ENCODE peak calls at places on chromosomes 6 and 20, in four cellular contexts. L is IMR-90, U is mesendoderm, Y is neuronal stem cell. J is an unnamed sample.

GRCh38 chr6:61134028-61134427 is 1152.0 kb downstream of the KHDRBS2 start:
- DNase-seq in L (no peak), U (no peak), Y (no peak), J (no peak)

GRCh38 chr6:118645395-118645794 is 6.0 kb downstream of the CEP85L start:
- DNase-seq in L (no peak), U (no peak), Y (no peak), J (peak; percentile 26)

GRCh38 chr6:107418118-107418517 is 41.2 kb downstream of the PDSS2 start:
- DNase-seq in L (peak; percentile 10), U (peak; percentile 78), Y (no peak), J (peak; percentile 13)

GRCh38 chr6:122726649-122727048 is 52.9 kb upstream of the FABP7 start:
- DNase-seq in L (peak; percentile 37), U (peak; percentile 68), Y (no peak), J (peak; percentile 33)

GRCh38 chr6:151656392-151656791 is 151.1 kb upstream of the ESR1 start:
- DNase-seq in L (no peak), U (no peak), Y (no peak), J (no peak)

GRCh38 chr6:1526689-1527088 is 83.0 kb upstream of the FOXC1 start:
- DNase-seq in L (no peak), U (no peak), Y (no peak), J (no peak)

GRCh38 chr6:166591961-166592520 is 5.6 kb upstream of the RAMACL start:
- DNase-seq in L (peak; percentile 32), U (no peak), Y (no peak), J (peak; percentile 63)

GRCh38 chr20:63095718-63096654 is 89.2 kb upstream of the BHLHE23 start:
- DNase-seq in L (no peak), U (no peak), Y (no peak), J (no peak)

DNA sequence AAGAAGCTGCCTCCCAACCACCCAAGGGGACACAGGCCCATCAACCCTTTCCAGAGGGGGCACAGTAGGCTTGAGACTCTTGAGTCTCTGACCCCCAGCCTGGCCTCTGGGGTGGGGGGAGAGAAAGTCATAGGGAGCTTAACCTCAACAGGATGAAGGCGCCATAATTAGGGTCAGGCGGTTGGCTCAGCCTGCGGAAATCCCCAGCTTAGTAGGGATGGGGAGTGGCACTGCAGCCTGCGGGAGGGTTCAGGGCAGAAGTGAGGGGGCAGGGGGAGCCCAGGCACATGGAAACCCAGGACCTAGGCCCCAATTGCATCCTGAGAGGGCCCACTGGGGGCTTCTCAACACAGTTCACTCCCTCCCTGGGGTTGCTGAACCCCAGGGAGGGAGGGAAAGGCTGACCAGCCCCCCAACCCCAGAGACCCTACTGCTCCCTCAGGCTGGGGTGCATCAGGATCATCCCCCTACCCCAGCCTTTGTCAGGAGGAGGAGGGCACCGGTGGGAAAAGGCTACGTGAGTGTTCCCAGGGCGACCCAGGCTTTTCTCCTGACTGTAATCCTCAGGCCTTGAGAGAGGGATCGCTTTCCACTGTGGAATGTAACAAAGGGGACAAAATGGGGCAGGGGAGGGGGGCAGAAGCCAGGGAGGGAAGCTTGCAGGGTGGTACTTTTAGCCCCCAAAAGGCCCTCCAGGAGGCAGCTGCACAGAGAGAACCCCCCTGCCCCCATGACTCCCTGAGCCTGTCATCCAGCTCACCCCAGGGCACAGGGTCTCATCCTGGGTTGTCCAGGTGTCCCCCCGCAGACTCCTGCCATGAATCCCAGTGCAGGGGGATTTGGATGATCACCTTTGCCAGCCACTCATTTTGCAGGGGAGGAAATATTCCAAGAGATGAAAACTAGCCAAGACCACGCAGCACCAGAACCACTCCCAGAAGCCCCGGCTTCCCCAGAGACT is 46.4 kb downstream of the MRPL14 start:
- DNase-seq in L (no peak), U (no peak), Y (no peak), J (no peak)
- H3K9ac ChIP-seq in L (no peak overlapping the region), U (no peak overlapping the region), Y (no peak overlapping the region), J (no peak overlapping the region)

GRCh38 chr20:32206383-32207210 is 946 bp downstream of the PLAGL2 start:
- DNase-seq in L (no peak), U (no peak), Y (no peak), J (no peak)
- H3K4ac ChIP-seq in L (peak overlapping the region; percentile 84), U (peak overlapping the region; percentile 89), Y (no peak overlapping the region), J (peak overlapping the region; percentile 84)

GRCh38 chr6:132611616-132612015 is 12.5 kb downstream of the TAAR2 start:
- DNase-seq in L (no peak), U (no peak), Y (no peak), J (no peak)

GRCh38 chr6:132607544-132608233 is 16.4 kb downstream of the TAAR2 start:
- DNase-seq in L (no peak), U (no peak), Y (no peak), J (no peak)

GRCh38 chr6:132614554-132614953 is 9.5 kb downstream of the TAAR2 start:
- DNase-seq in L (no peak), U (no peak), Y (no peak), J (no peak)

GRCh38 chr6:132612449-132613116 is 11.5 kb downstream of the TAAR2 start:
- DNase-seq in L (no peak), U (no peak), Y (no peak), J (no peak)
- H3K9ac ChIP-seq in L (no peak overlapping the region), U (no peak overlapping the region), Y (no peak overlapping the region), J (no peak overlapping the region)

GRCh38 chr6:143750945-143751344 is 73.2 kb downstream of the PHACTR2 start:
- DNase-seq in L (no peak), U (no peak), Y (no peak), J (no peak)

GRCh38 chr6:143745160-143746133 is 67.7 kb downstream of the PHACTR2 start:
- DNase-seq in L (peak; percentile 76), U (peak; percentile 96), Y (peak; percentile 40), J (peak; percentile 73)

GRCh38 chr6:143744593-143745151 is 66.9 kb downstream of the PHACTR2 start:
- DNase-seq in L (peak; percentile 18), U (peak; percentile 37), Y (no peak), J (peak; percentile 44)

GRCh38 chr6:143746202-143747119 is 68.7 kb downstream of the PHACTR2 start:
- DNase-seq in L (no peak), U (peak; percentile 47), Y (no peak), J (no peak)

DNA sequence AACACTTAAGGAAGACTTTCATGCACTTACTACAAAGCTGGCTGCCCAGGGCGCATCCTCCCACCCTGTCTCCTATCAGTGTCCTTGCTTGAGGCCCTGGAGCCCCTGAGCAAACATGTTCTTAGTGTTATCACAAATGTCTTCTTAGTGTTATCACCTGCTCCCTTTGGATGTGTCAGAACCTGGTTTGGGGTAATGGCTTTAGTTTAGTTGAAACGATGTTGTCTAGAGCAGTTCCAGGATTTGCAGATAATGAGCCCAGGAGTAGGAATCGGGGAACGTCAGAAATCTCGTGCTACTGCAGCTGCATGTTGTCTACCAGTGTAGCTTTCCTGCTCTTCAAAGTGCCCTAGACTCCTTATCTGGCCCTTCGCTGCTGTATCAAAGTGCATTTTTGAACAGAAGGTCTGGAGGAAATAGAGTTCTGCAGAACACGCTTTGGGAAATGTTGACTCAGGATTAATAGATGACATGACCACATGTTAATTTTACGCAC is 69.6 kb downstream of the PHACTR2 start:
- DNase-seq in L (no peak), U (peak; percentile 92), Y (no peak), J (no peak)
- H3K4ac ChIP-seq in L (peak overlapping the region; percentile 30), U (no peak overlapping the region), Y (no peak overlapping the region), J (no peak overlapping the region)

GRCh38 chr6:29759457-29759856 is 36.2 kb downstream of the HLA-F start:
- DNase-seq in L (no peak), U (peak; percentile 90), Y (no peak), J (no peak)

GRCh38 chr6:29762051-29762450 is 38.8 kb downstream of the HLA-F start:
- DNase-seq in L (no peak), U (no peak), Y (no peak), J (no peak)

GRCh38 chr6:29758761-29759160 is 35.5 kb downstream of the HLA-F start:
- DNase-seq in L (no peak), U (no peak), Y (no peak), J (no peak)

GRCh38 chr6:29762781-29763214 is 39.6 kb downstream of the HLA-F start:
- DNase-seq in L (no peak), U (no peak), Y (no peak), J (no peak)

GRCh38 chr6:29760328-29760727 is 37.1 kb downstream of the HLA-F start:
- DNase-seq in L (no peak), U (peak; percentile 47), Y (no peak), J (no peak)
- H3K9ac ChIP-seq in L (no peak overlapping the region), U (no peak overlapping the region), Y (no peak overlapping the region), J (no peak overlapping the region)

GRCh38 chr6:134216304-134217029 is 101.4 kb downstream of the SGK1 start:
- DNase-seq in L (no peak), U (no peak), Y (no peak), J (no peak)
- H3K4ac ChIP-seq in L (peak overlapping the region; percentile 83), U (no peak overlapping the region), Y (no peak overlapping the region), J (no peak overlapping the region)

GRCh38 chr6:75206338-75207210 is 721 bp upstream of the COL12A1 start:
- DNase-seq in L (no peak), U (peak; percentile 33), Y (peak; percentile 12), J (peak; percentile 84)
- H3K9ac ChIP-seq in L (peak overlapping the region; percentile 74), U (peak overlapping the region; percentile 5), Y (peak overlapping the region; percentile 33), J (peak overlapping the region; percentile 95)

GRCh38 chr20:1388253-1388652 is 4.6 kb downstream of the FKBP1A start:
- DNase-seq in L (no peak), U (no peak), Y (no peak), J (no peak)

GRCh38 chr20:1388706-1389483 is 4.0 kb downstream of the FKBP1A start:
- DNase-seq in L (no peak), U (no peak), Y (no peak), J (no peak)

GRCh38 chr20:1389703-1390385 is 3.0 kb downstream of the FKBP1A start:
- DNase-seq in L (no peak), U (peak; percentile 37), Y (no peak), J (no peak)

GRCh38 chr20:1383621-1384404 is 9.0 kb downstream of the FKBP1A start:
- DNase-seq in L (no peak), U (no peak), Y (no peak), J (no peak)

GRCh38 chr20:1386323-1386722 is 6.5 kb downstream of the FKBP1A start:
- DNase-seq in L (no peak), U (no peak), Y (no peak), J (no peak)
- H3K4ac ChIP-seq in L (no peak overlapping the region), U (no peak overlapping the region), Y (no peak overlapping the region), J (no peak overlapping the region)